ENCODE peak calls at places on chromosomes 2 and 18, in eight cellular contexts. One of them, this sample, is unnamed. For H3K9me3, the result is how much of the 10 kb centered on the place peaks cover.

GRCh38 chr2:111679202-111679601 is 204.8 kb downstream of the ANAPC1 start:
- DNase-seq in colonic mucosa: no peak
- DNase-seq in left ventricle myocardium inferior: no peak
- DNase-seq in tibial nerve: no peak
- DNase-seq in adrenal gland: no peak
- DNase-seq in lung: no peak
- DNase-seq in uterus: no peak
- DNase-seq in pancreas: no peak
- DNase-seq in this sample: no peak

GRCh38 chr2:240916571-240917008 is 10.5 kb downstream of the CROCC2 start:
- DNase-seq in colonic mucosa: no peak
- DNase-seq in left ventricle myocardium inferior: peak
- DNase-seq in tibial nerve: peak
- DNase-seq in adrenal gland: peak
- DNase-seq in lung: no peak
- DNase-seq in uterus: peak
- DNase-seq in pancreas: no peak
- DNase-seq in this sample: peak

GRCh38 chr2:47089083-47089464 is 66.0 kb downstream of the STPG4 start:
- DNase-seq in colonic mucosa: no peak
- DNase-seq in left ventricle myocardium inferior: no peak
- DNase-seq in tibial nerve: no peak
- DNase-seq in adrenal gland: no peak
- DNase-seq in lung: no peak
- DNase-seq in uterus: no peak
- DNase-seq in pancreas: no peak
- DNase-seq in this sample: peak

GRCh38 chr18:47754311-47755101 is 176.0 kb downstream of the SMAD2 start:
- DNase-seq in colonic mucosa: peak
- DNase-seq in left ventricle myocardium inferior: no peak
- DNase-seq in tibial nerve: no peak
- DNase-seq in adrenal gland: peak
- DNase-seq in lung: no peak
- DNase-seq in uterus: no peak
- DNase-seq in pancreas: no peak
- DNase-seq in this sample: no peak

GRCh38 chr2:104249666-104250065 is 604.2 kb upstream of the POU3F3 start:
- DNase-seq in colonic mucosa: no peak
- DNase-seq in left ventricle myocardium inferior: no peak
- DNase-seq in tibial nerve: no peak
- DNase-seq in adrenal gland: no peak
- DNase-seq in lung: no peak
- DNase-seq in uterus: no peak
- DNase-seq in pancreas: no peak
- DNase-seq in this sample: no peak

GRCh38 chr2:203551653-203552250 is 16.7 kb upstream of the RAPH1 start:
- DNase-seq in colonic mucosa: peak
- DNase-seq in left ventricle myocardium inferior: no peak
- DNase-seq in tibial nerve: peak
- DNase-seq in adrenal gland: peak
- DNase-seq in lung: peak
- DNase-seq in uterus: peak
- DNase-seq in pancreas: no peak
- DNase-seq in this sample: no peak

GRCh38 chr2:39696072-39696471 is 30.4 kb downstream of the TMEM178A start:
- DNase-seq in colonic mucosa: no peak
- DNase-seq in left ventricle myocardium inferior: no peak
- DNase-seq in tibial nerve: no peak
- DNase-seq in adrenal gland: no peak
- DNase-seq in lung: no peak
- DNase-seq in uterus: no peak
- DNase-seq in pancreas: no peak
- DNase-seq in this sample: peak

GRCh38 chr2:147646999-147647588 is 197.7 kb upstream of the ACVR2A start:
- DNase-seq in colonic mucosa: no peak
- DNase-seq in left ventricle myocardium inferior: no peak
- DNase-seq in tibial nerve: no peak
- DNase-seq in adrenal gland: no peak
- DNase-seq in lung: no peak
- DNase-seq in uterus: no peak
- DNase-seq in pancreas: no peak
- DNase-seq in this sample: no peak

GRCh38 chr2:73838889-73839539 is 10.3 kb downstream of the STAMBP start:
- DNase-seq in colonic mucosa: no peak
- DNase-seq in left ventricle myocardium inferior: no peak
- DNase-seq in tibial nerve: no peak
- DNase-seq in adrenal gland: no peak
- DNase-seq in lung: no peak
- DNase-seq in uterus: peak
- DNase-seq in pancreas: no peak
- DNase-seq in this sample: no peak

GRCh38 chr2:42562474-42563144 is 5.8 kb upstream of the MTA3 start:
- DNase-seq in colonic mucosa: peak
- DNase-seq in left ventricle myocardium inferior: no peak
- DNase-seq in tibial nerve: no peak
- DNase-seq in adrenal gland: no peak
- DNase-seq in lung: peak
- DNase-seq in uterus: no peak
- DNase-seq in pancreas: peak
- DNase-seq in this sample: no peak

GRCh38 chr2:10301946-10302478 is 692 bp upstream of the HPCAL1 start:
- DNase-seq in colonic mucosa: peak
- DNase-seq in left ventricle myocardium inferior: no peak
- DNase-seq in tibial nerve: no peak
- DNase-seq in adrenal gland: no peak
- DNase-seq in lung: no peak
- DNase-seq in uterus: peak
- DNase-seq in pancreas: no peak
- DNase-seq in this sample: no peak

GRCh38 chr2:172513935-172514586 is 41.8 kb upstream of the PDK1 start:
- DNase-seq in colonic mucosa: no peak
- DNase-seq in left ventricle myocardium inferior: no peak
- DNase-seq in tibial nerve: no peak
- DNase-seq in adrenal gland: no peak
- DNase-seq in lung: no peak
- DNase-seq in uterus: no peak
- DNase-seq in pancreas: no peak
- DNase-seq in this sample: no peak

GRCh38 chr2:103009861-103010260 is 248.0 kb downstream of the TMEM182 start:
- DNase-seq in colonic mucosa: no peak
- DNase-seq in left ventricle myocardium inferior: no peak
- DNase-seq in tibial nerve: no peak
- DNase-seq in adrenal gland: no peak
- DNase-seq in lung: no peak
- DNase-seq in uterus: no peak
- DNase-seq in pancreas: no peak
- DNase-seq in this sample: peak

GRCh38 chr18:79766308-79766707 is 31.4 kb upstream of the KCNG2 start:
- DNase-seq in colonic mucosa: no peak
- DNase-seq in left ventricle myocardium inferior: no peak
- DNase-seq in tibial nerve: no peak
- DNase-seq in adrenal gland: no peak
- DNase-seq in lung: no peak
- DNase-seq in uterus: no peak
- DNase-seq in pancreas: no peak
- DNase-seq in this sample: no peak

GRCh38 chr2:43059183-43059897 is 167.1 kb downstream of the ZFP36L2 start:
- DNase-seq in colonic mucosa: peak
- DNase-seq in left ventricle myocardium inferior: peak
- DNase-seq in tibial nerve: peak
- DNase-seq in adrenal gland: peak
- DNase-seq in lung: peak
- DNase-seq in uterus: peak
- DNase-seq in pancreas: peak
- DNase-seq in this sample: peak

GRCh38 chr2:189369566-189369965 is 71.7 kb upstream of the WDR75 start:
- DNase-seq in colonic mucosa: no peak
- DNase-seq in left ventricle myocardium inferior: no peak
- DNase-seq in tibial nerve: no peak
- DNase-seq in adrenal gland: no peak
- DNase-seq in lung: no peak
- DNase-seq in uterus: no peak
- DNase-seq in pancreas: no peak
- DNase-seq in this sample: no peak

GRCh38 chr18:57475408-57475807 is 40.2 kb downstream of the ONECUT2 start:
- DNase-seq in colonic mucosa: no peak
- DNase-seq in left ventricle myocardium inferior: no peak
- DNase-seq in tibial nerve: no peak
- DNase-seq in adrenal gland: no peak
- DNase-seq in lung: no peak
- DNase-seq in uterus: no peak
- DNase-seq in pancreas: no peak
- DNase-seq in this sample: no peak

GRCh38 chr2:12340164-12340563 is 376.6 kb upstream of the TRIB2 start:
- DNase-seq in colonic mucosa: no peak
- DNase-seq in left ventricle myocardium inferior: no peak
- DNase-seq in tibial nerve: no peak
- DNase-seq in adrenal gland: no peak
- DNase-seq in lung: no peak
- DNase-seq in uterus: no peak
- DNase-seq in pancreas: no peak
- DNase-seq in this sample: no peak

GRCh38 chr2:71609441-71609840 is 156.1 kb downstream of the DYSF start:
- DNase-seq in colonic mucosa: peak
- DNase-seq in left ventricle myocardium inferior: no peak
- DNase-seq in tibial nerve: no peak
- DNase-seq in adrenal gland: peak
- DNase-seq in lung: no peak
- DNase-seq in uterus: no peak
- DNase-seq in pancreas: no peak
- DNase-seq in this sample: no peak

GRCh38 chr2:238986491-238987351 is 138.8 kb downstream of the TWIST2 start:
- DNase-seq in colonic mucosa: peak
- DNase-seq in left ventricle myocardium inferior: no peak
- DNase-seq in tibial nerve: no peak
- DNase-seq in adrenal gland: no peak
- DNase-seq in lung: no peak
- DNase-seq in uterus: no peak
- DNase-seq in pancreas: no peak
- DNase-seq in this sample: no peak
- H3K9me3 ChIP-seq in colonic mucosa: under half
- H3K9me3 ChIP-seq in left ventricle myocardium inferior: under half
- H3K9me3 ChIP-seq in tibial nerve: under half
- H3K9me3 ChIP-seq in adrenal gland: under half
- H3K9me3 ChIP-seq in lung: under half
- H3K9me3 ChIP-seq in uterus: under half
- H3K9me3 ChIP-seq in pancreas: under half
- H3K9me3 ChIP-seq in this sample: under half

GRCh38 chr2:179840840-179841239 is 20.6 kb downstream of the ZNF385B start:
- DNase-seq in colonic mucosa: no peak
- DNase-seq in left ventricle myocardium inferior: no peak
- DNase-seq in tibial nerve: no peak
- DNase-seq in adrenal gland: no peak
- DNase-seq in lung: no peak
- DNase-seq in uterus: no peak
- DNase-seq in pancreas: no peak
- DNase-seq in this sample: no peak

GRCh38 chr2:179843541-179843940 is 17.9 kb downstream of the ZNF385B start:
- DNase-seq in colonic mucosa: no peak
- DNase-seq in left ventricle myocardium inferior: no peak
- DNase-seq in tibial nerve: no peak
- DNase-seq in adrenal gland: no peak
- DNase-seq in lung: no peak
- DNase-seq in uterus: no peak
- DNase-seq in pancreas: no peak
- DNase-seq in this sample: no peak

GRCh38 chr2:179837408-179837807 is 24.0 kb downstream of the ZNF385B start:
- DNase-seq in colonic mucosa: no peak
- DNase-seq in left ventricle myocardium inferior: no peak
- DNase-seq in tibial nerve: no peak
- DNase-seq in adrenal gland: peak
- DNase-seq in lung: no peak
- DNase-seq in uterus: no peak
- DNase-seq in pancreas: no peak
- DNase-seq in this sample: peak

DNA sequence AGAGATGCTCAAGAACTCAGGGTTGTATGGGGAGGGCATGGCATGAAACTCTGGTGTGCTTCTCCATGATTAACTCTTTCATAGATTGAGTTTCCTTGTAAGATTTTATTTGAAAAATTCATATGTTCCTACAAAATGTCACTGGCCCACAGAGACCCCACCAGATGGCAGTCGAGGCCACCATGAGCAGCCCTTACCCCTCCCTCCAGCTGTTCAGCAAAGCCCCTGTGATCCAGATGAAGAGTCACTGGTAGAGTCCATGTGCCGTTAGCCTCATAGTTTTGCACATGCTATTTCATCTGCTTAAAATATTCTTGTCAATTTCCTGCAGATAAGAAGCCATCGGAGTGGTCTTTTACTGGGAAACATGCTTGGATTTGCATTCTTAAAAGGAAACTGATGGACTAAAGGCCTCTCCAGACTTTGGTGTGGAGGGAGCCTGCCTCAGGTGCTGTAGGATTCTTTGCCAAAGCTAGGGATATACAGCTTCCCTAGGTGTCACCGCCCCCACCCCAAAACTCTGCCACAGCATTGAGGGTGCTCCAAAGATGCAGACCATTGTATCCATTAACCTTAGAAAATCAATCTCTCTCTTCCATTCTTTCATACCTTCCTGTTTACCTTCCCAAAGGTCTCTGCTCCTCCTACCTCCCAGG is 18.8 kb downstream of the ZNF385B start:
- DNase-seq in colonic mucosa: no peak
- DNase-seq in left ventricle myocardium inferior: no peak
- DNase-seq in tibial nerve: no peak
- DNase-seq in adrenal gland: peak
- DNase-seq in lung: no peak
- DNase-seq in uterus: no peak
- DNase-seq in pancreas: no peak
- DNase-seq in this sample: peak
- H3K4me3 ChIP-seq in colonic mucosa: no peak
- H3K4me3 ChIP-seq in left ventricle myocardium inferior: no peak
- H3K4me3 ChIP-seq in tibial nerve: no peak
- H3K4me3 ChIP-seq in adrenal gland: no peak
- H3K4me3 ChIP-seq in lung: no peak
- H3K4me3 ChIP-seq in uterus: no peak
- H3K4me3 ChIP-seq in pancreas: no peak
- H3K4me3 ChIP-seq in this sample: no peak

GRCh38 chr2:120244656-120245519 is 7.8 kb upstream of the RALB start:
- DNase-seq in colonic mucosa: no peak
- DNase-seq in left ventricle myocardium inferior: no peak
- DNase-seq in tibial nerve: no peak
- DNase-seq in adrenal gland: no peak
- DNase-seq in lung: no peak
- DNase-seq in uterus: no peak
- DNase-seq in pancreas: no peak
- DNase-seq in this sample: no peak
- H3K9me3 ChIP-seq in colonic mucosa: under half
- H3K9me3 ChIP-seq in left ventricle myocardium inferior: under half
- H3K9me3 ChIP-seq in tibial nerve: under half
- H3K9me3 ChIP-seq in adrenal gland: under half
- H3K9me3 ChIP-seq in lung: under half
- H3K9me3 ChIP-seq in uterus: under half
- H3K9me3 ChIP-seq in pancreas: under half
- H3K9me3 ChIP-seq in this sample: under half

DNA sequence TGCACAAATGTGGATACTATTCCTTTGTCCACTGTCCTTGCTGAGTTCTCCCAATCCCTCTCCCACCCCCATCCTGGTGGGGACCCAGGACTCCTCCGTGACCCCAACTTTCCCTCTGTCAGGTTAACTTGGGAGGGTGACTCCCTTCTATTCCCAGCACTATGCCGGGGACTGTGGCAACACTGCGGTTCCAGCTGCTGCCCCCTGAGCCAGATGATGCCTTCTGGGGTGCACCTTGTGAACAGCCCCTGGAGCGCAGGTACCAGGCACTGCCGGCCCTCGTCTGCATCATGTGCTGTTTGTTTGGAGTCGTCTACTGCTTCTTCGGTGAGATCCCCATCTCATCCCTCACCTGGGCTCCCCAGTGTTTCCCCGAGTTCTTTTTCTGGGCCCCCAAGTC is 739 bp downstream of the TMEM198 start:
- DNase-seq in colonic mucosa: no peak
- DNase-seq in left ventricle myocardium inferior: no peak
- DNase-seq in tibial nerve: no peak
- DNase-seq in adrenal gland: no peak
- DNase-seq in lung: no peak
- DNase-seq in uterus: no peak
- DNase-seq in pancreas: no peak
- DNase-seq in this sample: no peak
- H3K4me3 ChIP-seq in colonic mucosa: peak
- H3K4me3 ChIP-seq in left ventricle myocardium inferior: peak
- H3K4me3 ChIP-seq in tibial nerve: peak
- H3K4me3 ChIP-seq in adrenal gland: peak
- H3K4me3 ChIP-seq in lung: no peak
- H3K4me3 ChIP-seq in uterus: peak
- H3K4me3 ChIP-seq in pancreas: peak
- H3K4me3 ChIP-seq in this sample: peak